ENCODE peak calls at places on chromosomes 16 and 17, in four cellular contexts. One of them, this sample, is unnamed.

GRCh38 chr17:32819035-32819434 is 57.9 kb downstream of the MYO1D start:
- DNase-seq in AG04450: no peak
- DNase-seq in PC-3: no peak
- DNase-seq in psoas muscle: no peak
- DNase-seq in this sample: no peak

GRCh38 chr17:46964315-46965265 is 14.5 kb downstream of the RPRML start:
- DNase-seq in AG04450: no peak
- DNase-seq in psoas muscle: no peak
- DNase-seq in PC-3: peak; percentile 49
- DNase-seq in this sample: no peak

GRCh38 chr17:28983286-28984240 is 22.3 kb downstream of the SEZ6 start:
- DNase-seq in AG04450: no peak
- DNase-seq in PC-3: no peak
- DNase-seq in psoas muscle: no peak
- DNase-seq in this sample: no peak

GRCh38 chr17:76386966-76387765 is 2.8 kb downstream of the SPHK1 start:
- DNase-seq in AG04450: no peak
- DNase-seq in psoas muscle: no peak
- DNase-seq in PC-3: no peak
- DNase-seq in this sample: no peak

GRCh38 chr17:35981908-35982330 is 622 bp upstream of the CCL16 start:
- DNase-seq in AG04450: no peak
- DNase-seq in PC-3: no peak
- DNase-seq in psoas muscle: no peak
- DNase-seq in this sample: no peak

GRCh38 chr17:16378631-16379282 is 2.1 kb upstream of the UBB start:
- DNase-seq in psoas muscle: no peak
- DNase-seq in AG04450: no peak
- DNase-seq in PC-3: peak; percentile 84
- DNase-seq in this sample: no peak

GRCh38 chr17:77733576-77734296 is 224.8 kb upstream of the TNRC6C start:
- DNase-seq in PC-3: no peak
- DNase-seq in psoas muscle: no peak
- DNase-seq in AG04450: no peak
- DNase-seq in this sample: no peak

GRCh38 chr17:49741009-49741691 is 22.8 kb downstream of the FAM117A start:
- DNase-seq in psoas muscle: no peak
- DNase-seq in PC-3: no peak
- DNase-seq in AG04450: no peak
- DNase-seq in this sample: no peak

GRCh38 chr16:31714899-31715504 is 158.6 kb upstream of the ZNF267 start:
- DNase-seq in PC-3: no peak
- DNase-seq in psoas muscle: no peak
- DNase-seq in AG04450: no peak
- DNase-seq in this sample: no peak

GRCh38 chr17:40093005-40093579 is 7.3 kb downstream of the NR1D1 start:
- DNase-seq in PC-3: no peak
- DNase-seq in AG04450: no peak
- DNase-seq in psoas muscle: no peak
- DNase-seq in this sample: no peak

GRCh38 chr16:80887062-80887461 is 82.7 kb upstream of the CDYL2 start:
- DNase-seq in AG04450: no peak
- DNase-seq in PC-3: no peak
- DNase-seq in psoas muscle: no peak
- DNase-seq in this sample: no peak

GRCh38 chr17:68522266-68522665 is 10.0 kb downstream of the PRKAR1A start:
- DNase-seq in psoas muscle: no peak
- DNase-seq in PC-3: no peak
- DNase-seq in AG04450: no peak
- DNase-seq in this sample: no peak

GRCh38 chr17:47698749-47699535 is 5.0 kb downstream of the TBKBP1 start:
- DNase-seq in PC-3: peak; percentile 75
- DNase-seq in psoas muscle: peak; percentile 51
- DNase-seq in AG04450: no peak
- DNase-seq in this sample: no peak

GRCh38 chr17:915416-916201 is 64.0 kb downstream of the NXN start:
- DNase-seq in AG04450: no peak
- DNase-seq in psoas muscle: peak; percentile 31
- DNase-seq in PC-3: no peak
- DNase-seq in this sample: no peak

GRCh38 chr16:24838554-24839266 is 7.1 kb upstream of the SLC5A11 start:
- DNase-seq in PC-3: peak; percentile 30
- DNase-seq in AG04450: no peak
- DNase-seq in psoas muscle: no peak
- DNase-seq in this sample: peak; percentile 19

GRCh38 chr17:83098241-83099085 is 19.1 kb downstream of the METRNL start:
- DNase-seq in psoas muscle: no peak
- DNase-seq in PC-3: no peak
- DNase-seq in AG04450: no peak
- DNase-seq in this sample: no peak

GRCh38 chr17:83099086-83099540 is 19.7 kb downstream of the METRNL start:
- DNase-seq in AG04450: no peak
- DNase-seq in psoas muscle: no peak
- DNase-seq in PC-3: no peak
- DNase-seq in this sample: no peak

GRCh38 chr17:83100853-83101391 is 21.5 kb downstream of the METRNL start:
- DNase-seq in AG04450: no peak
- DNase-seq in PC-3: no peak
- DNase-seq in psoas muscle: no peak
- DNase-seq in this sample: no peak

GRCh38 chr17:83100220-83100852 is 20.9 kb downstream of the METRNL start:
- DNase-seq in PC-3: no peak
- DNase-seq in AG04450: no peak
- DNase-seq in psoas muscle: no peak
- DNase-seq in this sample: no peak

GRCh38 chr17:83099570-83100181 is 20.3 kb downstream of the METRNL start:
- DNase-seq in PC-3: no peak
- DNase-seq in AG04450: no peak
- DNase-seq in psoas muscle: peak; percentile 67
- DNase-seq in this sample: no peak
- TF ChIP-seq CTCF in PC-3: no peak
- TF ChIP-seq CTCF in AG04450: no peak
- TF ChIP-seq CTCF in psoas muscle: no peak
- TF ChIP-seq CTCF in this sample: no peak

DNA sequence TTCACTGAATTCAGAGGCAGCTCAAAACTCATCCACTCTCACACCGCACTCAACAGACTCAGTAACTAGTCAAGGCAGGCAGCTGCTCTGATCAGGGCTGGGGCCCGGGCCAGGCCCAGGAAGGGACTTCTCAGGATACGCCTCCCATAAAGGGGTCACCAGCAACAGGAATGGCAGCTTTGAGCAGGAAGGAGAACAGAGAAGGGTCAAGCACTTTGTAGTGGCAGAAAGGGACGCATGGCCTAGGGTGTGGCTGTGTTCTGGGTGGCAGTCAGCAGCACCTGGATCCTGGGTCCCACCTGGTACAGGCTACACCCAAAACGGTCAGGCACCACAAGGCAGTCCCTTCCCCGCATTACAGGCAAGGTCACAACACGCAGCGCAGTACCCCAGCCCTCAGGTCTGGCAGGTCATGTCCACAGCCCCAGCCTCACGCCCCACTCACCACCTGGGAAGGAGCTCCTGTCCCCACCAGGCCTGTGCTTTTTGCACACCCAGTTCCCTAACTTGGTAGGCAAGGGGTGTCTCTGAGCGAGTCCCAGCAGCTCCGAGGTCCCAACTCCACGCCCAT is 99.7 kb downstream of the ZNF778 start:
- DNase-seq in AG04450: no peak
- DNase-seq in psoas muscle: no peak
- DNase-seq in PC-3: no peak
- DNase-seq in this sample: no peak
- H3K27ac ChIP-seq in AG04450: peak overlapping the region; percentile 39
- H3K27ac ChIP-seq in psoas muscle: peak overlapping the region; percentile 71
- H3K27ac ChIP-seq in PC-3: peak overlapping the region; percentile 94
- H3K27ac ChIP-seq in this sample: no peak overlapping the region

GRCh38 chr16:86296263-86296662 is 214.1 kb upstream of the FOXF1 start:
- DNase-seq in psoas muscle: no peak
- DNase-seq in AG04450: no peak
- DNase-seq in PC-3: no peak
- DNase-seq in this sample: no peak

GRCh38 chr16:86299882-86300490 is 210.3 kb upstream of the FOXF1 start:
- DNase-seq in psoas muscle: no peak
- DNase-seq in PC-3: no peak
- DNase-seq in AG04450: no peak
- DNase-seq in this sample: no peak

GRCh38 chr16:86294535-86294934 is 215.8 kb upstream of the FOXF1 start:
- DNase-seq in PC-3: no peak
- DNase-seq in AG04450: peak; percentile 91
- DNase-seq in psoas muscle: no peak
- DNase-seq in this sample: no peak

GRCh38 chr16:86298166-86299131 is 211.9 kb upstream of the FOXF1 start:
- DNase-seq in AG04450: no peak
- DNase-seq in PC-3: no peak
- DNase-seq in psoas muscle: no peak
- DNase-seq in this sample: no peak

GRCh38 chr16:86297391-86297790 is 212.9 kb upstream of the FOXF1 start:
- DNase-seq in PC-3: no peak
- DNase-seq in AG04450: no peak
- DNase-seq in psoas muscle: no peak
- DNase-seq in this sample: no peak
- H3K27me3 ChIP-seq in PC-3: peaks cover 95% of the 10 kb centered on the region
- H3K27me3 ChIP-seq in AG04450: no peaks in the 10 kb centered on the region
- H3K27me3 ChIP-seq in psoas muscle: no peaks in the 10 kb centered on the region
- H3K27me3 ChIP-seq in this sample: peaks cover 9% of the 10 kb centered on the region

GRCh38 chr16:13923703-13924298 is 3.8 kb downstream of the ERCC4 start:
- DNase-seq in AG04450: no peak
- DNase-seq in PC-3: peak; percentile 69
- DNase-seq in psoas muscle: no peak
- DNase-seq in this sample: no peak

GRCh38 chr16:13921328-13921727 is 1.4 kb downstream of the ERCC4 start:
- DNase-seq in psoas muscle: no peak
- DNase-seq in AG04450: no peak
- DNase-seq in PC-3: no peak
- DNase-seq in this sample: no peak

GRCh38 chr16:13919330-13919682 is 648 bp upstream of the ERCC4 start:
- DNase-seq in AG04450: no peak
- DNase-seq in psoas muscle: no peak
- DNase-seq in PC-3: peak; percentile 50
- DNase-seq in this sample: no peak

GRCh38 chr16:13920510-13920818 is 510 bp downstream of the ERCC4 start:
- DNase-seq in psoas muscle: no peak
- DNase-seq in PC-3: no peak
- DNase-seq in AG04450: no peak
- DNase-seq in this sample: no peak

DNA sequence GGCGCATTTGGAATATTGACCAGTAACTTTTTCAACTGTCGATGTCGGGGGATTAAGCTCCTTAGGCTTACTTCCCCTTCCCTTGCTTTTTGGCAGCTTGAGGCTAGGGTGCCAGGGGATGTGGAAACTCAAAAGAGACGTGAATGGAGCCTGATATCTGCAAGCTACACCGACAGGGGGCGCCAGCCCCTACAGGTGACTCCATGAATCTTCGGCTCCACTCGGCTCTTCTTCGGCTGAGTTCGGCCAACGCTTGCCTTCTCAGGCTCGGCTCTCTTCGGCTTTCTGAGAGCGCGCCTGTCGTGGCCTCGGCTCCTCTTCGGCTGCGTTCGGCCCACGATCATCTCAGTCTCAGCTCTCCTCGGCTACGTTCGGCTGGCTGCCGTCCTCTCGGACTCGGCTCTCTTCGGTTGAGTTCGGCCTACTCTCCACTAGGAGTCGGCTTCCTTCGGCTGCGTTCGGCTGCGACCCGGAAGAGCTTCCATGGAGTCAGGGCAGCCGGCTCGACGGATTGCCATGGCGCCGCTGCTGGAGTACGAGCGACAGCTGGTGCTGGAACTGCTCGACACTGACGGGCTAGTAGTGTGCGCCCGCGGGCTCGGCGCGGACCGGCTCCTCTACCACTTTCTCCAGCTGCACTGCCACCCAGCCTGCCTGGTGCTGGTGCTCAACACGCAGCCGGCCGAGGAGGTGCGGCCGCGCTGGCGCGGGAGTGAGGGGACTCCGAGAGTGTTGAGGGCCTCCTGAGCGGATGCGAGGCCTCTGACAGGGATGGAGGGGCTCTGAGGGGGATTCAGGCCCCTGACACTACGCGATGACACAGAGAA is at the start of gene ERCC4:
- DNase-seq in AG04450: peak; percentile 99
- DNase-seq in PC-3: peak; percentile 98
- DNase-seq in psoas muscle: peak; percentile 100
- DNase-seq in this sample: peak; percentile 99
- TF ChIP-seq CTCF in AG04450: peak; percentile 94
- TF ChIP-seq CTCF in PC-3: peak; percentile 70
- TF ChIP-seq CTCF in psoas muscle: peak; percentile 85
- TF ChIP-seq CTCF in this sample: peak; percentile 93

GRCh38 chr16:57757326-57757786 is 21.8 kb downstream of the KATNB1 start:
- DNase-seq in PC-3: peak; percentile 84
- DNase-seq in psoas muscle: peak; percentile 87
- DNase-seq in AG04450: peak; percentile 37
- DNase-seq in this sample: peak; percentile 49

GRCh38 chr16:57755726-57756423 is 20.3 kb downstream of the KATNB1 start:
- DNase-seq in AG04450: no peak
- DNase-seq in psoas muscle: peak; percentile 4
- DNase-seq in PC-3: no peak
- DNase-seq in this sample: no peak

GRCh38 chr16:57755061-57755684 is 19.6 kb downstream of the KATNB1 start:
- DNase-seq in PC-3: no peak
- DNase-seq in psoas muscle: peak; percentile 10
- DNase-seq in AG04450: no peak
- DNase-seq in this sample: no peak

GRCh38 chr16:57757883-57758282 is 22.3 kb downstream of the KATNB1 start:
- DNase-seq in psoas muscle: peak; percentile 3
- DNase-seq in AG04450: no peak
- DNase-seq in PC-3: no peak
- DNase-seq in this sample: no peak

DNA sequence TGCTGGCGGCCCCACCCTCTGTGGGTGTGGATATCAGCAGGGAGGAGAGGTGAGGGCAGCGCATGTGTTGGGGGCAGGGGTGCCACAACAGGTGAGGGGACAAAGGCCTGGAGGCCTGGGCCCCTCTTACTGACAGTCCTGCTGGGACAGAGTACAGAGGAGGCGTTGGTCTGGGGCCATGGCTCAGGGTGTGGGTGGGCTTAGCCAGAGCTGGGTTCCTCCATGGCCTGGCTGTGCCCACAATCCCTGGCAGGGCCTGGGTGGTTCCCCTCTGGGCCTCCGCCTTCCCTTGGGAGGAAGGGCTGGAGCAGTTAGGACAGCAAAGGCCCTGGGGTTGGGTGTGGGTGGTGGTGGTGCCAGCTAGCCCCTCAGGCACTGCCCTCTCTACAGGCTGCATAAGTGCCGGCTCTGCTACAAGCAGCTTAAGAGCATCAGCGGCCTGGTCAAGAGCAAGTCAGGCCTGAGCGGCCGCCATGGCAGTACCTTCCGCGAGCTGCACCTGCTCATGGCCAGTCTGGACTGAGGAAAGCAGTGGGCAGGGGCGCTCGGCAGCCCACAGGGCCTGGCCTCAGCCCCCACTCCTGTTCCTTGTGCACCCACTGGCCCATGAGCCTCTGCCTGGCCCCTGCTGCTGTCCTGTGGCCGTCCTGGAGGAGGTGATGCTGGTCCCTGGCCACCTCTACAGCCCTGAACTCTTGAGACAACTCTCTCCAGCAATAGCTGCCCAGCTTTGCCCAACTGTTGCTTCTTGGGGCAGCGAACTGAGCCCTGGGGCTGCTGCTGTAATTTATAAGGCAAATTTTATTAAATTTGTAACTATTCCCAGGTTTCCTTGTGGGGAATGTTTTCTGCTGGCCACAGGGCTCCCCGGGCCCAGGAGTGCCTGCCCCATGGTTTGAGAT is 21.1 kb downstream of the KATNB1 start:
- DNase-seq in psoas muscle: peak; percentile 13
- DNase-seq in AG04450: no peak
- DNase-seq in PC-3: no peak
- DNase-seq in this sample: no peak
- H3K27ac ChIP-seq in psoas muscle: no peak overlapping the region
- H3K27ac ChIP-seq in AG04450: no peak overlapping the region
- H3K27ac ChIP-seq in PC-3: no peak overlapping the region
- H3K27ac ChIP-seq in this sample: no peak overlapping the region